ENCODE peak calls at places on chromosomes 13 and 19, in nine cellular contexts. Z, O, T, F, X, I, E, S and L are unnamed samples.
A peak's percentile ranks its signal among the peaks of the same experiment; 100 is the strongest.

GRCh38 chr19:35268546-35269424 is at the start of gene USF2:
- DNase-seq in T (peak; percentile 85), O (peak; percentile 73), X (peak; percentile 55), Z (peak; percentile 83), E (peak; percentile 83), I (no peak), S (peak; percentile 61), F (peak; percentile 84), L (peak; percentile 74)

GRCh38 chr19:54188224-54188871 is 1.0 kb downstream of the MBOAT7 start:
- DNase-seq in I (no peak), O (peak; percentile 63), E (no peak), Z (no peak), S (no peak), F (no peak), X (no peak), T (no peak), L (peak; percentile 91)

GRCh38 chr19:54201980-54202379 is 1.3 kb downstream of the RPS9 start:
- DNase-seq in E (no peak), T (no peak), S (no peak), I (no peak), Z (no peak), O (no peak), F (no peak), X (no peak), L (no peak)

GRCh38 chr13:25174304-25174703 is 2.2 kb upstream of the AMER2 start:
- DNase-seq in E (no peak), S (no peak), X (no peak), I (no peak), O (no peak), F (no peak), Z (no peak), T (no peak), L (no peak)

GRCh38 chr19:47132522-47132852 is 1.9 kb downstream of the SAE1 start:
- DNase-seq in S (no peak), F (no peak), T (no peak), I (no peak), O (no peak), Z (no peak), E (no peak), X (no peak), L (no peak)

GRCh38 chr19:46515879-46516350 is 20.2 kb upstream of the PNMA8B start:
- DNase-seq in S (no peak), T (no peak), F (peak; percentile 46), X (no peak), I (no peak), Z (no peak), E (no peak), O (no peak), L (peak; percentile 58)

GRCh38 chr19:46381746-46382345 is 31.5 kb downstream of the CCDC8 start:
- DNase-seq in X (no peak), E (no peak), I (no peak), Z (no peak), O (no peak), S (no peak), F (no peak), T (no peak), L (no peak)

GRCh38 chr19:53771133-53771532 is 53.0 kb downstream of the NLRP12 start:
- DNase-seq in T (no peak), X (no peak), Z (no peak), O (no peak), F (no peak), I (no peak), E (no peak), S (no peak), L (no peak)

GRCh38 chr19:6723108-6723618 is 2.7 kb upstream of the C3 start:
- DNase-seq in O (no peak), I (no peak), S (no peak), E (no peak), F (peak; percentile 72), T (peak; percentile 63), Z (no peak), X (no peak), L (no peak)

GRCh38 chr13:66835040-66835628 is 395.0 kb downstream of the PCDH9 start:
- DNase-seq in T (peak; percentile 87), F (peak; percentile 88), O (peak; percentile 34), Z (no peak), I (no peak), E (peak; percentile 57), X (peak; percentile 92), S (peak; percentile 71), L (peak; percentile 64)

GRCh38 chr19:38725469-38726283 is 18.6 kb downstream of the CAPN12 start:
- DNase-seq in O (no peak), Z (no peak), I (no peak), E (no peak), S (no peak), T (no peak), X (no peak), F (no peak), L (no peak)

GRCh38 chr19:1169921-1170885 is 3.9 kb downstream of the SBNO2 start:
- DNase-seq in I (no peak), Z (no peak), F (peak; percentile 46), T (no peak), S (no peak), X (no peak), O (no peak), E (no peak), L (no peak)

GRCh38 chr13:102555914-102556553 is 40.8 kb upstream of the TPP2 start:
- DNase-seq in X (peak; percentile 68), Z (no peak), F (peak; percentile 59), I (no peak), E (no peak), O (no peak), T (no peak), S (no peak), L (peak; percentile 65)

GRCh38 chr13:68304287-68304893 is 1074.3 kb upstream of the PCDH9 start:
- DNase-seq in O (no peak), T (no peak), S (no peak), E (no peak), X (peak; percentile 7), I (no peak), Z (no peak), F (peak; percentile 7), L (peak; percentile 17)

GRCh38 chr19:6736169-6736916 is 1.0 kb downstream of the GPR108 start:
- DNase-seq in F (peak; percentile 81), E (peak; percentile 88), I (peak; percentile 45), T (peak; percentile 83), Z (peak; percentile 87), S (peak; percentile 25), X (peak; percentile 82), O (peak; percentile 84), L (peak; percentile 91)

GRCh38 chr19:35125270-35125717 is 9.6 kb downstream of the LGI4 start:
- DNase-seq in Z (no peak), X (no peak), I (no peak), E (no peak), T (no peak), S (no peak), O (no peak), F (no peak), L (no peak)

GRCh38 chr19:46340051-46340659 is 6.7 kb upstream of the PPP5C start:
- DNase-seq in O (no peak), S (no peak), Z (no peak), F (no peak), I (no peak), T (no peak), E (no peak), X (no peak), L (no peak)

GRCh38 chr13:111597041-111598017 is 276.9 kb downstream of the TEX29 start:
- DNase-seq in O (no peak), T (no peak), I (no peak), S (no peak), E (no peak), F (no peak), X (no peak), Z (no peak), L (no peak)

GRCh38 chr19:1259206-1259872 is 9.8 kb upstream of the CIRBP start:
- DNase-seq in T (peak; percentile 87), S (no peak), O (peak; percentile 86), Z (peak; percentile 82), F (peak; percentile 76), I (no peak), E (peak; percentile 81), X (peak; percentile 65), L (peak; percentile 72)

GRCh38 chr13:97629601-97630272 is 195.8 kb downstream of the RAP2A start:
- DNase-seq in E (no peak), O (no peak), T (no peak), S (no peak), Z (peak; percentile 39), X (peak; percentile 86), F (no peak), I (no peak), L (no peak)

GRCh38 chr13:38582133-38582532 is 104.7 kb upstream of the FREM2 start:
- DNase-seq in X (peak; percentile 57), S (no peak), Z (no peak), O (peak; percentile 21), I (no peak), T (no peak), F (peak; percentile 54), E (no peak), L (peak; percentile 56)